ENCODE peak calls at places on chromosomes 13 and 19, in seven cellular contexts. M is 8988T, O is T-cell, H is T-helper 2 cell, D is GM20000, L is AG04450, Q is keratinocyte. K is an unnamed sample.

GRCh38 chr19:51726049-51726448 is 2.3 kb upstream of the HAS1 start:
- DNase-seq in M (no peak), O (no peak), H (no peak), D (no peak), L (no peak), Q (peak), K (no peak)

GRCh38 chr19:46404884-46405658 is 8.3 kb downstream of the CCDC8 start:
- DNase-seq in M (no peak), O (no peak), H (no peak), D (no peak), L (no peak), Q (no peak), K (no peak)

GRCh38 chr13:76009491-76009890 is 373.4 kb downstream of the LMO7 start:
- DNase-seq in M (no peak), O (no peak), H (no peak), D (no peak), L (peak), Q (no peak), K (no peak)

GRCh38 chr13:42753697-42754096 is 27.7 kb upstream of the FAM216B start:
- DNase-seq in M (no peak), O (no peak), H (no peak), D (no peak), L (no peak), Q (no peak), K (no peak)

GRCh38 chr13:80086304-80086721 is 254.6 kb downstream of the SPRY2 start:
- DNase-seq in M (no peak), O (no peak), H (no peak), D (no peak), L (no peak), Q (no peak), K (no peak)

GRCh38 chr19:17673937-17674799 is 14.0 kb downstream of the UNC13A start:
- DNase-seq in M (no peak), O (no peak), H (no peak), D (no peak), L (no peak), Q (no peak), K (no peak)

GRCh38 chr19:3353493-3353892 is 12.9 kb upstream of the NFIC start:
- DNase-seq in M (no peak), O (no peak), H (no peak), D (no peak), L (no peak), Q (no peak), K (no peak)

GRCh38 chr19:3450796-3451411 is 29.4 kb downstream of the SMIM24 start:
- DNase-seq in M (no peak), O (no peak), H (no peak), D (no peak), L (peak), Q (peak), K (no peak)

GRCh38 chr19:46014534-46014933 is 8.3 kb downstream of the PGLYRP1 start:
- DNase-seq in M (no peak), O (no peak), H (no peak), D (no peak), L (no peak), Q (no peak), K (no peak)

GRCh38 chr19:10544242-10544752 is 593 bp downstream of the ATG4D start:
- DNase-seq in M (no peak), O (no peak), H (no peak), D (peak), L (no peak), Q (no peak), K (no peak)

GRCh38 chr13:91135949-91136348 is 211.5 kb upstream of the MIR17HG start:
- DNase-seq in M (no peak), O (no peak), H (no peak), D (no peak), L (no peak), Q (no peak), K (no peak)

GRCh38 chr13:113631341-113632095 is 26.5 kb downstream of the ATP4B start:
- DNase-seq in M (no peak), O (no peak), H (no peak), D (no peak), L (no peak), Q (no peak), K (no peak)

GRCh38 chr19:51274371-51274770 is 23.5 kb downstream of the SIGLECL1 start:
- DNase-seq in M (no peak), O (no peak), H (no peak), D (no peak), L (no peak), Q (no peak), K (no peak)

GRCh38 chr19:2552859-2553258 is 76.9 kb downstream of the GADD45B start:
- DNase-seq in M (no peak), O (peak), H (peak), D (peak), L (no peak), Q (no peak), K (peak)

GRCh38 chr13:24511824-24512207 is 762 bp downstream of the PARP4 start:
- DNase-seq in M (no peak), O (no peak), H (no peak), D (no peak), L (no peak), Q (no peak), K (no peak)

GRCh38 chr13:108755084-108755483 is 125.7 kb downstream of the MYO16 start:
- DNase-seq in M (no peak), O (no peak), H (no peak), D (no peak), L (no peak), Q (no peak), K (no peak)

GRCh38 chr19:16224266-16225045 is 26.7 kb downstream of the AP1M1 start:
- DNase-seq in M (no peak), O (no peak), H (no peak), D (no peak), L (no peak), Q (no peak), K (no peak)

GRCh38 chr19:367963-368623 is 23.5 kb upstream of the MIER2 start:
- DNase-seq in M (no peak), O (no peak), H (no peak), D (no peak), L (no peak), Q (no peak), K (no peak)

GRCh38 chr19:2325261-2326046 is 2.9 kb downstream of the LSM7 start:
- DNase-seq in M (no peak), O (no peak), H (no peak), D (no peak), L (no peak), Q (no peak), K (no peak)

GRCh38 chr13:38348890-38349289 is 761 bp upstream of the UFM1 start:
- DNase-seq in M (no peak), O (peak), H (no peak), D (no peak), L (no peak), Q (no peak), K (no peak)

GRCh38 chr13:41756198-41756885 is 204.6 kb downstream of the VWA8 start:
- DNase-seq in M (no peak), O (no peak), H (no peak), D (no peak), L (no peak), Q (no peak), K (no peak)

GRCh38 chr19:10820173-10820572 is 15.8 kb downstream of the TMED1 start:
- DNase-seq in M (no peak), O (no peak), H (no peak), D (no peak), L (no peak), Q (no peak), K (no peak)

GRCh38 chr13:94660695-94661324 is 51.5 kb downstream of the SOX21 start:
- DNase-seq in M (no peak), O (no peak), H (no peak), D (peak), L (no peak), Q (no peak), K (no peak)

GRCh38 chr13:73307481-73307880 is 248.7 kb downstream of the KLF5 start:
- DNase-seq in M (no peak), O (no peak), H (no peak), D (no peak), L (no peak), Q (no peak), K (no peak)

GRCh38 chr19:11138659-11139526 is 16.7 kb downstream of the SPC24 start:
- DNase-seq in M (peak), O (no peak), H (no peak), D (no peak), L (no peak), Q (no peak), K (no peak)

GRCh38 chr13:104372128-104372527 is 1305.9 kb upstream of the SLC10A2 start:
- DNase-seq in M (no peak), O (no peak), H (no peak), D (no peak), L (no peak), Q (no peak), K (no peak)

GRCh38 chr13:60795219-60795618 is 398.2 kb downstream of the TDRD3 start:
- DNase-seq in M (no peak), O (no peak), H (no peak), D (no peak), L (no peak), Q (no peak), K (no peak)

GRCh38 chr13:21849323-21849722 is 178.4 kb downstream of the FGF9 start:
- DNase-seq in M (no peak), O (peak), H (no peak), D (peak), L (no peak), Q (no peak), K (peak)

GRCh38 chr19:489418-490196 is 6.7 kb upstream of the MADCAM1 start:
- DNase-seq in M (peak), O (no peak), H (no peak), D (peak), L (no peak), Q (no peak), K (peak)

K was measured in GM12892.